ENCODE peak calls at places on chromosomes 2 and 18, in four cellular contexts. One of them, this sample, is unnamed.

GRCh38 chr2:219916261-219916660 is 288.8 kb downstream of the SLC4A3 start:
- DNase-seq in astrocyte of the cerebellum: no peak
- DNase-seq in CD8-positive, alpha-beta T cell: no peak
- DNase-seq in kidney epithelial cell: no peak
- DNase-seq in this sample: no peak

GRCh38 chr2:85578243-85579180 is 1.1 kb downstream of the VAMP8 start:
- DNase-seq in astrocyte of the cerebellum: no peak
- DNase-seq in CD8-positive, alpha-beta T cell: no peak
- DNase-seq in kidney epithelial cell: no peak
- DNase-seq in this sample: no peak

GRCh38 chr18:75125359-75126331 is 83.3 kb downstream of the PTGR3 start:
- DNase-seq in astrocyte of the cerebellum: no peak
- DNase-seq in CD8-positive, alpha-beta T cell: peak
- DNase-seq in kidney epithelial cell: no peak
- DNase-seq in this sample: no peak

GRCh38 chr2:207491086-207491485 is 38.7 kb upstream of the CREB1 start:
- DNase-seq in astrocyte of the cerebellum: no peak
- DNase-seq in CD8-positive, alpha-beta T cell: no peak
- DNase-seq in kidney epithelial cell: no peak
- DNase-seq in this sample: no peak

GRCh38 chr2:230694241-230694640 is 18.4 kb upstream of the CAB39 start:
- DNase-seq in astrocyte of the cerebellum: no peak
- DNase-seq in CD8-positive, alpha-beta T cell: no peak
- DNase-seq in kidney epithelial cell: no peak
- DNase-seq in this sample: no peak

GRCh38 chr2:104658840-104659591 is 194.9 kb upstream of the POU3F3 start:
- DNase-seq in astrocyte of the cerebellum: no peak
- DNase-seq in CD8-positive, alpha-beta T cell: no peak
- DNase-seq in kidney epithelial cell: no peak
- DNase-seq in this sample: no peak

GRCh38 chr18:71212222-71212621 is 923.4 kb downstream of the SOCS6 start:
- DNase-seq in astrocyte of the cerebellum: no peak
- DNase-seq in CD8-positive, alpha-beta T cell: no peak
- DNase-seq in kidney epithelial cell: no peak
- DNase-seq in this sample: no peak

GRCh38 chr18:30455741-30456140 is 586.8 kb downstream of the DSC3 start:
- DNase-seq in astrocyte of the cerebellum: no peak
- DNase-seq in CD8-positive, alpha-beta T cell: no peak
- DNase-seq in kidney epithelial cell: no peak
- DNase-seq in this sample: no peak

GRCh38 chr2:110120171-110121051 is 4.8 kb upstream of the MALL start:
- DNase-seq in astrocyte of the cerebellum: no peak
- DNase-seq in CD8-positive, alpha-beta T cell: no peak
- DNase-seq in kidney epithelial cell: no peak
- DNase-seq in this sample: no peak

GRCh38 chr2:236549165-236549564 is 20.5 kb upstream of the ACKR3 start:
- DNase-seq in astrocyte of the cerebellum: no peak
- DNase-seq in CD8-positive, alpha-beta T cell: no peak
- DNase-seq in kidney epithelial cell: no peak
- DNase-seq in this sample: no peak

GRCh38 chr2:236547725-236548124 is 21.9 kb upstream of the ACKR3 start:
- DNase-seq in astrocyte of the cerebellum: no peak
- DNase-seq in CD8-positive, alpha-beta T cell: no peak
- DNase-seq in kidney epithelial cell: no peak
- DNase-seq in this sample: no peak

GRCh38 chr2:236546561-236546961 is 23.1 kb upstream of the ACKR3 start:
- DNase-seq in astrocyte of the cerebellum: no peak
- DNase-seq in CD8-positive, alpha-beta T cell: peak
- DNase-seq in kidney epithelial cell: no peak
- DNase-seq in this sample: no peak

GRCh38 chr2:236550298-236550697 is 19.3 kb upstream of the ACKR3 start:
- DNase-seq in astrocyte of the cerebellum: no peak
- DNase-seq in CD8-positive, alpha-beta T cell: no peak
- DNase-seq in kidney epithelial cell: no peak
- DNase-seq in this sample: no peak

DNA sequence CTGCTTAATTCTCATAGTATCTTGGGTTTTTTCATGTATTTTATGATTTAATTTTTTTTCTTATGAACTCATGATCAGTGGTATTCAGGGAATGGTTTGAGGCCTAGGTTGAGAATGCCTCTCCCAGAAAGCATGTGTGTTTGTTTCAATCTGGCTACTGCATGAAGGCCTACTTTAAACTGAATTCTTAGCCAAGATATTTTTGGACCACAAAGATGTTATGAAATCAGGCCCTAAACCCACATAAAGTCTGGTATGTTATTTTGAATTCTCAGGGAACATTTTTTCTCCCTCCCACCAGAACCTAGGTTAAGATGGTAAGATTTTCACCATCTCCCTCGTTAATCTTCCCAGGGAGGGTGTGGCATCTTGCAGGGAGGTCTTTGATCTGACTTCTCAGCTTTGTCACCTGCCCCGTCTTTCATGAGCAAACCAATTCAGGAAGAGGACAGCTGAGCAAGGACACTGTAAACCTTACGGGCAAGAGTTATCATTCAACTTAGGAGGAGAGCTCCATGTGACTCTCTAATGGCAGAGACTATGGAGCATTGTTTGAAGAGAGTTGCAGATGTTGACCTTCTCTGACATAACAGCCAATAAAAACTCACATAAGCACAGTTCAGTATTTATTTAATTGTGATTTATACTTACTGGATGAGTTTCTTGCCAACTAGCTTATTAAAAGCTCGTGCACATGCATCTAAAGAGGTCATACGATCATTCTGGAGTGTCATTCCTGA is 21.3 kb upstream of the ACKR3 start:
- DNase-seq in astrocyte of the cerebellum: peak
- DNase-seq in CD8-positive, alpha-beta T cell: no peak
- DNase-seq in kidney epithelial cell: no peak
- DNase-seq in this sample: no peak
- H3K4me3 ChIP-seq in astrocyte of the cerebellum: no peak
- H3K4me3 ChIP-seq in CD8-positive, alpha-beta T cell: no peak
- H3K4me3 ChIP-seq in kidney epithelial cell: no peak
- H3K4me3 ChIP-seq in this sample: no peak

GRCh38 chr2:210000464-210001324 is 1.7 kb upstream of the RPE start:
- DNase-seq in astrocyte of the cerebellum: no peak
- DNase-seq in CD8-positive, alpha-beta T cell: no peak
- DNase-seq in kidney epithelial cell: no peak
- DNase-seq in this sample: no peak

GRCh38 chr2:210002158-210003157 is at the start of gene RPE:
- DNase-seq in astrocyte of the cerebellum: peak
- DNase-seq in CD8-positive, alpha-beta T cell: peak
- DNase-seq in kidney epithelial cell: peak
- DNase-seq in this sample: peak

GRCh38 chr2:210003394-210003793 is 956 bp downstream of the RPE start:
- DNase-seq in astrocyte of the cerebellum: no peak
- DNase-seq in CD8-positive, alpha-beta T cell: no peak
- DNase-seq in kidney epithelial cell: no peak
- DNase-seq in this sample: no peak

GRCh38 chr2:210007895-210008294 is 5.5 kb downstream of the RPE start:
- DNase-seq in astrocyte of the cerebellum: no peak
- DNase-seq in CD8-positive, alpha-beta T cell: no peak
- DNase-seq in kidney epithelial cell: no peak
- DNase-seq in this sample: no peak

GRCh38 chr2:210004893-210005292 is 2.5 kb downstream of the RPE start:
- DNase-seq in astrocyte of the cerebellum: no peak
- DNase-seq in CD8-positive, alpha-beta T cell: no peak
- DNase-seq in kidney epithelial cell: no peak
- DNase-seq in this sample: no peak
- H3K4me3 ChIP-seq in astrocyte of the cerebellum: no peak
- H3K4me3 ChIP-seq in CD8-positive, alpha-beta T cell: no peak
- H3K4me3 ChIP-seq in kidney epithelial cell: no peak
- H3K4me3 ChIP-seq in this sample: no peak

GRCh38 chr2:216110620-216111019 is 1.5 kb downstream of the XRCC5 start:
- DNase-seq in astrocyte of the cerebellum: no peak
- DNase-seq in CD8-positive, alpha-beta T cell: no peak
- DNase-seq in kidney epithelial cell: no peak
- DNase-seq in this sample: no peak

GRCh38 chr2:216112926-216113325 is 3.8 kb downstream of the XRCC5 start:
- DNase-seq in astrocyte of the cerebellum: no peak
- DNase-seq in CD8-positive, alpha-beta T cell: no peak
- DNase-seq in kidney epithelial cell: no peak
- DNase-seq in this sample: no peak

GRCh38 chr2:216108967-216109921 is at the start of gene XRCC5:
- DNase-seq in astrocyte of the cerebellum: peak
- DNase-seq in CD8-positive, alpha-beta T cell: peak
- DNase-seq in kidney epithelial cell: peak
- DNase-seq in this sample: peak

GRCh38 chr2:216109962-216110614 is 940 bp downstream of the XRCC5 start:
- DNase-seq in astrocyte of the cerebellum: peak
- DNase-seq in CD8-positive, alpha-beta T cell: no peak
- DNase-seq in kidney epithelial cell: no peak
- DNase-seq in this sample: peak

GRCh38 chr2:216111122-216111521 is 2.0 kb downstream of the XRCC5 start:
- DNase-seq in astrocyte of the cerebellum: no peak
- DNase-seq in CD8-positive, alpha-beta T cell: no peak
- DNase-seq in kidney epithelial cell: no peak
- DNase-seq in this sample: no peak
- H3K4me3 ChIP-seq in astrocyte of the cerebellum: no peak
- H3K4me3 ChIP-seq in CD8-positive, alpha-beta T cell: no peak
- H3K4me3 ChIP-seq in kidney epithelial cell: no peak
- H3K4me3 ChIP-seq in this sample: no peak

DNA sequence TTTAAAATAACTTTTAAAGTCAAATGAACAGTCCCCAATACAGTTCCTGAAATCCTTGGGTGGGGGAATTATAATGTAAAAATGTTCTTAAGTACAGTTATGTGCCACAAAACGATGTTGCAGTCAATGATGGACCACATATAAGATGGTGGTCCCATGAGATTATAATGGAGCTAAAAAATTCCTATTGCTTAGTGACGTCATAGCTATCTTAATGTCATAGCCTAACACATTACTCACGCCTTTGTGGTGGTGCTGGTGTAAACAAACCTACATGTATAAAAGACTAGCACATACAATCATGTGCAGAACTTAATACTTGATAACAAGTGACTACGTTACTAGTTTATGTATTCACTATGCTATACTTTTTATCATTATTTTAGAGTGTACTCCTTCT is 109.4 kb downstream of the EPB41L3 start:
- DNase-seq in astrocyte of the cerebellum: no peak
- DNase-seq in CD8-positive, alpha-beta T cell: no peak
- DNase-seq in kidney epithelial cell: no peak
- DNase-seq in this sample: no peak
- H3K4me3 ChIP-seq in astrocyte of the cerebellum: no peak
- H3K4me3 ChIP-seq in CD8-positive, alpha-beta T cell: no peak
- H3K4me3 ChIP-seq in kidney epithelial cell: no peak
- H3K4me3 ChIP-seq in this sample: no peak

DNA sequence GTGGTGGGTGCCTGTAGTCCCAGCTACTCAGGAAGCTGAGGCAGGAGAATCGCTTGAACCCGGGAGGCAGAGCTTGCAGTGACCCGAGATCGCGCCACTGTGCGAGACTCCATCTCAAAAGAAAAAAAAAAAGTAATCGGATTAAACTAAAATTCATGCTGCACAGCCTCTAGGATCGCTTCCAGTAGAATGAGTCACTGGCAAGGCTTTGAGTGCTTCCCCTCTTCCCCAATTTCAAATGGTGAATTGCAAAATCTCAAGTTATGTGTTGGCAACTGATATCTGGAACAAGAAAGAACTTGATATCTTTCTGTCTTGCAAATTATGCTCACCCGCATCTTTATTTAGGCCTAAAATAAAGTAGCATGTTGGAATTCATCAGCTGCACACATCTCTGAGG is 12.6 kb downstream of the TTC39C start:
- DNase-seq in astrocyte of the cerebellum: peak
- DNase-seq in CD8-positive, alpha-beta T cell: no peak
- DNase-seq in kidney epithelial cell: no peak
- DNase-seq in this sample: peak
- H3K4me3 ChIP-seq in astrocyte of the cerebellum: no peak
- H3K4me3 ChIP-seq in CD8-positive, alpha-beta T cell: no peak
- H3K4me3 ChIP-seq in kidney epithelial cell: no peak
- H3K4me3 ChIP-seq in this sample: no peak

GRCh38 chr2:2646312-2647051 is 315.4 kb upstream of the MYT1L start:
- DNase-seq in astrocyte of the cerebellum: no peak
- DNase-seq in CD8-positive, alpha-beta T cell: peak
- DNase-seq in kidney epithelial cell: peak
- DNase-seq in this sample: no peak
- H3K4me3 ChIP-seq in astrocyte of the cerebellum: no peak
- H3K4me3 ChIP-seq in CD8-positive, alpha-beta T cell: peak
- H3K4me3 ChIP-seq in kidney epithelial cell: no peak
- H3K4me3 ChIP-seq in this sample: no peak

DNA sequence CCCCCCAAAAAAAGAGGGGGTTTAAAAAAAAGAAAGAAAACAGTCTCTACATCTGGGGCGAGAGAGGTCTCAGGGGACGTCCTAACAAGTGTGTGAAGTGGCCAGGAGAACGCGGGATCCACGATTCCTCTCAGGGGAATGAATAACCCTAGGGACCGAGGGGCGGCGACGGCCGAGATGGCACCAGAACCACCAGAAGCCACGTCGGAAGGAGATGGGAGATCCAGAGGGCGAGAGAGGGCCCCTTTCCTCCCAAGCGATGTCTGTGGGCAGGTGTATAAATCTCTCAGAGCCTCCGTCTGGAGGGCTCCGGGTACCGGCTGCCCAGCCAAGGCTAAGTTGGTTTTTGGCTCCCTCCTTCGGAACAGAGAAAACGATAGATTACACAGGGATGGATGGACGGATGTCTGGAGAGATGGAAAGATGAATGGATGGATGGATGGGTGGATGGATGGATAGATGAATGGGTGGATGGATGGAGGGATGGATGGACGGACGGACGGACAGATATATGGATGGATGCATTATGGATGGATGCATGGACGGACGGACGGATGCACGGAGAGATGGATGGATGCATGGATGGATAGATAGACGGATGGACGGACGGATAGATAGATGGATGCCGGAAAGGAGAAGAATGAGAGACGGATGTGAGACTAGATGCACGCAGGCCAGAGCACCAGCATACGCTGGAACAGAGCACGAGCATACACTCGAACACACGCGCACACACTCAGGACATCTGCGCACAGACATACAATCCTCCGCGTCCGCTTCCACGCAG is 1.6 kb downstream of the EPHA4 start:
- DNase-seq in astrocyte of the cerebellum: peak
- DNase-seq in CD8-positive, alpha-beta T cell: peak
- DNase-seq in kidney epithelial cell: no peak
- DNase-seq in this sample: no peak
- H3K4me3 ChIP-seq in astrocyte of the cerebellum: peak
- H3K4me3 ChIP-seq in CD8-positive, alpha-beta T cell: peak
- H3K4me3 ChIP-seq in kidney epithelial cell: peak
- H3K4me3 ChIP-seq in this sample: peak

DNA sequence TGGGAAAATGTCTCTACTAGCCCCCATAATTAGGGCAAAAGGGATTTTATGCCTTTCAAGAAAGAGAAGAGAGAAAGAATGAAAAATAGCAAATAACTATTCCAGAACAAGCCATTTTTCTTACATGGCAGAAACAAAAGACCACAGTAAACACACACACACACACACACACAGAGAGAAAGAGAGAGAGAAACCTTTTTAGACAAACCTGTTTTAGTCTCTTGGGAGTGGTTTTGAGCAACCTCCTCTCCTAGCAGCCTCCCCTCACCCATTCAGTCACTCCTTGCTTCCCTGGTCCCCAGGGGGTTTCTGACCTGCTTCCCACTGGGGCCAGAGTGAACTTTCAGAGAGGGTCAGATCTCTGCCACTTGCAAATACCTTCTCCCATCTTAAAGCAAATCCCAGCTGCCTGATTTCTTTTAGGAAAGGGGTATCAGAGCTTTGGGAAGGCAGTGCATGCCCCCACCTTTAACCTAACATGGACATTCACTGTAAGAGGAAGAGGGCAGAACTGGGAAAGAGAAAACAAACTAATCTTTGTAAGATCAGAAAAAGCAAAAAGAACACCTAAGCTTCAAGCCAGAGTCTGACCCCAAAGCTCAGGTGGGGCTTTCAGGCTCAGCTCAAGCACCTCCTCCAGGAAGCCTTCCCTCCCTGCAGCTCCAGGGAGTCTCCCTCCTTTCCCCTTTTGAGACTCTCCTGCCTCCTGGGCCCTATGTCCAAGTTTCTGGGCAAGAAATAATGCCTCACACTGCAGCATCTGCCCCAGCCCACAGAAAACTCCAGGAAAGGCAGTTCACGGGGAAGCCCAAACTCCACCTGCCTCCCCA is 2.8 kb downstream of the SDC1 start:
- DNase-seq in astrocyte of the cerebellum: no peak
- DNase-seq in CD8-positive, alpha-beta T cell: no peak
- DNase-seq in kidney epithelial cell: no peak
- DNase-seq in this sample: no peak
- H3K4me3 ChIP-seq in astrocyte of the cerebellum: no peak
- H3K4me3 ChIP-seq in CD8-positive, alpha-beta T cell: no peak
- H3K4me3 ChIP-seq in kidney epithelial cell: no peak
- H3K4me3 ChIP-seq in this sample: no peak